ENCODE peak calls at places on chromosomes 1 and 21, in ten cellular contexts. One of them, this sample, is unnamed.

GRCh38 chr1:223860051-223860559 is 14.4 kb upstream of the TP53BP2 start:
- ATAC-seq in heart left ventricle: no peak
- ATAC-seq in PC-3: peak
- ATAC-seq in SK-N-SH treated with all-trans-retinoic acid at 6 μM for 48 hours: peak
- ATAC-seq in A549: peak
- ATAC-seq in CD4-positive, alpha-beta T cell: no peak
- ATAC-seq in upper lobe of left lung: peak
- ATAC-seq in right cardiac atrium: no peak
- ATAC-seq in HCT116: no peak
- ATAC-seq in upper lobe of right lung: peak
- ATAC-seq in this sample: no peak

GRCh38 chr1:231236938-231237337 is 4.1 kb upstream of the GNPAT start:
- ATAC-seq in heart left ventricle: no peak
- ATAC-seq in PC-3: no peak
- ATAC-seq in SK-N-SH treated with all-trans-retinoic acid at 6 μM for 48 hours: no peak
- ATAC-seq in A549: no peak
- ATAC-seq in CD4-positive, alpha-beta T cell: no peak
- ATAC-seq in upper lobe of left lung: no peak
- ATAC-seq in right cardiac atrium: no peak
- ATAC-seq in HCT116: no peak
- ATAC-seq in upper lobe of right lung: no peak
- ATAC-seq in this sample: no peak

GRCh38 chr21:26448751-26449150 is 124.3 kb downstream of the CYYR1 start:
- ATAC-seq in heart left ventricle: no peak
- ATAC-seq in PC-3: no peak
- ATAC-seq in SK-N-SH treated with all-trans-retinoic acid at 6 μM for 48 hours: no peak
- ATAC-seq in A549: no peak
- ATAC-seq in CD4-positive, alpha-beta T cell: no peak
- ATAC-seq in upper lobe of left lung: no peak
- ATAC-seq in right cardiac atrium: peak
- ATAC-seq in HCT116: no peak
- ATAC-seq in upper lobe of right lung: no peak
- ATAC-seq in this sample: no peak

GRCh38 chr1:2134604-2135307 is 59.8 kb downstream of the FAAP20 start:
- ATAC-seq in heart left ventricle: no peak
- ATAC-seq in PC-3: no peak
- ATAC-seq in SK-N-SH treated with all-trans-retinoic acid at 6 μM for 48 hours: no peak
- ATAC-seq in A549: no peak
- ATAC-seq in CD4-positive, alpha-beta T cell: no peak
- ATAC-seq in upper lobe of left lung: no peak
- ATAC-seq in right cardiac atrium: no peak
- ATAC-seq in HCT116: no peak
- ATAC-seq in upper lobe of right lung: no peak
- ATAC-seq in this sample: no peak

GRCh38 chr1:116330846-116331245 is 42.2 kb upstream of the ATP1A1 start:
- ATAC-seq in heart left ventricle: no peak
- ATAC-seq in PC-3: no peak
- ATAC-seq in SK-N-SH treated with all-trans-retinoic acid at 6 μM for 48 hours: no peak
- ATAC-seq in A549: no peak
- ATAC-seq in CD4-positive, alpha-beta T cell: no peak
- ATAC-seq in upper lobe of left lung: no peak
- ATAC-seq in right cardiac atrium: no peak
- ATAC-seq in HCT116: no peak
- ATAC-seq in upper lobe of right lung: no peak
- ATAC-seq in this sample: no peak

GRCh38 chr1:31773861-31774260 is 9.7 kb upstream of the ADGRB2 start:
- ATAC-seq in heart left ventricle: no peak
- ATAC-seq in PC-3: no peak
- ATAC-seq in SK-N-SH treated with all-trans-retinoic acid at 6 μM for 48 hours: no peak
- ATAC-seq in A549: no peak
- ATAC-seq in CD4-positive, alpha-beta T cell: no peak
- ATAC-seq in upper lobe of left lung: no peak
- ATAC-seq in right cardiac atrium: no peak
- ATAC-seq in HCT116: no peak
- ATAC-seq in upper lobe of right lung: no peak
- ATAC-seq in this sample: no peak

GRCh38 chr1:231248778-231249177 is 7.8 kb downstream of the GNPAT start:
- ATAC-seq in heart left ventricle: no peak
- ATAC-seq in PC-3: peak
- ATAC-seq in SK-N-SH treated with all-trans-retinoic acid at 6 μM for 48 hours: no peak
- ATAC-seq in A549: no peak
- ATAC-seq in CD4-positive, alpha-beta T cell: no peak
- ATAC-seq in upper lobe of left lung: no peak
- ATAC-seq in right cardiac atrium: no peak
- ATAC-seq in HCT116: no peak
- ATAC-seq in upper lobe of right lung: no peak
- ATAC-seq in this sample: no peak

GRCh38 chr1:199759268-199759724 is 268.2 kb upstream of the NR5A2 start:
- ATAC-seq in heart left ventricle: no peak
- ATAC-seq in PC-3: peak
- ATAC-seq in SK-N-SH treated with all-trans-retinoic acid at 6 μM for 48 hours: peak
- ATAC-seq in A549: peak
- ATAC-seq in CD4-positive, alpha-beta T cell: no peak
- ATAC-seq in upper lobe of left lung: peak
- ATAC-seq in right cardiac atrium: no peak
- ATAC-seq in HCT116: peak
- ATAC-seq in upper lobe of right lung: peak
- ATAC-seq in this sample: no peak

GRCh38 chr1:205598841-205599666 is 32.8 kb downstream of the ELK4 start:
- ATAC-seq in heart left ventricle: peak
- ATAC-seq in PC-3: no peak
- ATAC-seq in SK-N-SH treated with all-trans-retinoic acid at 6 μM for 48 hours: peak
- ATAC-seq in A549: no peak
- ATAC-seq in CD4-positive, alpha-beta T cell: no peak
- ATAC-seq in upper lobe of left lung: peak
- ATAC-seq in right cardiac atrium: peak
- ATAC-seq in HCT116: no peak
- ATAC-seq in upper lobe of right lung: peak
- ATAC-seq in this sample: no peak

GRCh38 chr1:32881871-32882850 is 4.1 kb upstream of the HPCA start:
- ATAC-seq in heart left ventricle: peak
- ATAC-seq in PC-3: no peak
- ATAC-seq in SK-N-SH treated with all-trans-retinoic acid at 6 μM for 48 hours: no peak
- ATAC-seq in A549: no peak
- ATAC-seq in CD4-positive, alpha-beta T cell: no peak
- ATAC-seq in upper lobe of left lung: no peak
- ATAC-seq in right cardiac atrium: peak
- ATAC-seq in HCT116: no peak
- ATAC-seq in upper lobe of right lung: no peak
- ATAC-seq in this sample: no peak

GRCh38 chr1:79040424-79041089 is 34.0 kb upstream of the ADGRL4 start:
- ATAC-seq in heart left ventricle: no peak
- ATAC-seq in PC-3: peak
- ATAC-seq in SK-N-SH treated with all-trans-retinoic acid at 6 μM for 48 hours: peak
- ATAC-seq in A549: no peak
- ATAC-seq in CD4-positive, alpha-beta T cell: no peak
- ATAC-seq in upper lobe of left lung: no peak
- ATAC-seq in right cardiac atrium: no peak
- ATAC-seq in HCT116: no peak
- ATAC-seq in upper lobe of right lung: no peak
- ATAC-seq in this sample: peak

GRCh38 chr1:68100571-68100970 is 50.1 kb upstream of the DIRAS3 start:
- ATAC-seq in heart left ventricle: no peak
- ATAC-seq in PC-3: no peak
- ATAC-seq in SK-N-SH treated with all-trans-retinoic acid at 6 μM for 48 hours: no peak
- ATAC-seq in A549: no peak
- ATAC-seq in CD4-positive, alpha-beta T cell: no peak
- ATAC-seq in upper lobe of left lung: no peak
- ATAC-seq in right cardiac atrium: no peak
- ATAC-seq in HCT116: no peak
- ATAC-seq in upper lobe of right lung: no peak
- ATAC-seq in this sample: no peak

GRCh38 chr1:228849011-228849541 is 113.8 kb downstream of the RHOU start:
- ATAC-seq in heart left ventricle: no peak
- ATAC-seq in PC-3: no peak
- ATAC-seq in SK-N-SH treated with all-trans-retinoic acid at 6 μM for 48 hours: no peak
- ATAC-seq in A549: no peak
- ATAC-seq in CD4-positive, alpha-beta T cell: no peak
- ATAC-seq in upper lobe of left lung: no peak
- ATAC-seq in right cardiac atrium: no peak
- ATAC-seq in HCT116: no peak
- ATAC-seq in upper lobe of right lung: peak
- ATAC-seq in this sample: no peak

GRCh38 chr1:36089393-36090121 is 865 bp downstream of the ADPRS start:
- ATAC-seq in heart left ventricle: no peak
- ATAC-seq in PC-3: no peak
- ATAC-seq in SK-N-SH treated with all-trans-retinoic acid at 6 μM for 48 hours: peak
- ATAC-seq in A549: peak
- ATAC-seq in CD4-positive, alpha-beta T cell: peak
- ATAC-seq in upper lobe of left lung: no peak
- ATAC-seq in right cardiac atrium: no peak
- ATAC-seq in HCT116: peak
- ATAC-seq in upper lobe of right lung: peak
- ATAC-seq in this sample: no peak